ENCODE peak calls at places on chromosomes 6 and 20, in nine cellular contexts. One of them, this sample, is unnamed.

GRCh38 chr6:145042559-145042958 is 692.8 kb downstream of the EPM2A start:
- DNase-seq in AG04450: no peak
- DNase-seq in heart left ventricle: no peak
- DNase-seq in neural progenitor cell: no peak
- DNase-seq in adrenal gland: no peak
- DNase-seq in BJ: no peak
- DNase-seq in dorsolateral prefrontal cortex: no peak
- DNase-seq in progenitor cell of endocrine pancreas: no peak
- DNase-seq in colonic mucosa: no peak
- DNase-seq in this sample: peak

GRCh38 chr6:139982652-139983051 is 608.2 kb upstream of the CITED2 start:
- DNase-seq in progenitor cell of endocrine pancreas: no peak
- DNase-seq in BJ: peak
- DNase-seq in colonic mucosa: no peak
- DNase-seq in dorsolateral prefrontal cortex: no peak
- DNase-seq in heart left ventricle: no peak
- DNase-seq in adrenal gland: no peak
- DNase-seq in neural progenitor cell: peak
- DNase-seq in AG04450: no peak
- DNase-seq in this sample: no peak

GRCh38 chr6:16200231-16200941 is 38.0 kb upstream of the GMPR start:
- DNase-seq in heart left ventricle: no peak
- DNase-seq in BJ: no peak
- DNase-seq in progenitor cell of endocrine pancreas: no peak
- DNase-seq in dorsolateral prefrontal cortex: no peak
- DNase-seq in AG04450: no peak
- DNase-seq in adrenal gland: no peak
- DNase-seq in colonic mucosa: peak
- DNase-seq in neural progenitor cell: no peak
- DNase-seq in this sample: no peak

GRCh38 chr6:76003686-76004085 is 68.8 kb downstream of the IMPG1 start:
- DNase-seq in AG04450: no peak
- DNase-seq in adrenal gland: no peak
- DNase-seq in heart left ventricle: no peak
- DNase-seq in BJ: no peak
- DNase-seq in colonic mucosa: no peak
- DNase-seq in progenitor cell of endocrine pancreas: no peak
- DNase-seq in dorsolateral prefrontal cortex: no peak
- DNase-seq in neural progenitor cell: peak
- DNase-seq in this sample: no peak

GRCh38 chr20:20463933-20464374 is 96.0 kb downstream of the INSM1 start:
- DNase-seq in progenitor cell of endocrine pancreas: no peak
- DNase-seq in colonic mucosa: no peak
- DNase-seq in adrenal gland: no peak
- DNase-seq in AG04450: no peak
- DNase-seq in neural progenitor cell: peak
- DNase-seq in heart left ventricle: no peak
- DNase-seq in dorsolateral prefrontal cortex: peak
- DNase-seq in BJ: no peak
- DNase-seq in this sample: no peak

GRCh38 chr6:131317516-131317915 is 182.2 kb downstream of the AKAP7 start:
- DNase-seq in adrenal gland: no peak
- DNase-seq in progenitor cell of endocrine pancreas: no peak
- DNase-seq in heart left ventricle: no peak
- DNase-seq in colonic mucosa: no peak
- DNase-seq in AG04450: no peak
- DNase-seq in BJ: no peak
- DNase-seq in neural progenitor cell: no peak
- DNase-seq in dorsolateral prefrontal cortex: no peak
- DNase-seq in this sample: no peak

GRCh38 chr6:20416567-20417345 is 15.1 kb downstream of the E2F3 start:
- DNase-seq in progenitor cell of endocrine pancreas: no peak
- DNase-seq in AG04450: no peak
- DNase-seq in adrenal gland: no peak
- DNase-seq in dorsolateral prefrontal cortex: no peak
- DNase-seq in heart left ventricle: no peak
- DNase-seq in BJ: no peak
- DNase-seq in colonic mucosa: no peak
- DNase-seq in neural progenitor cell: peak
- DNase-seq in this sample: no peak

GRCh38 chr6:75409928-75410327 is 83.7 kb downstream of the FILIP1 start:
- DNase-seq in neural progenitor cell: no peak
- DNase-seq in dorsolateral prefrontal cortex: no peak
- DNase-seq in BJ: peak
- DNase-seq in heart left ventricle: no peak
- DNase-seq in AG04450: no peak
- DNase-seq in progenitor cell of endocrine pancreas: no peak
- DNase-seq in colonic mucosa: no peak
- DNase-seq in adrenal gland: no peak
- DNase-seq in this sample: no peak

GRCh38 chr20:44785768-44786167 is 24.6 kb downstream of the RIMS4 start:
- DNase-seq in AG04450: no peak
- DNase-seq in neural progenitor cell: peak
- DNase-seq in colonic mucosa: no peak
- DNase-seq in heart left ventricle: no peak
- DNase-seq in BJ: no peak
- DNase-seq in progenitor cell of endocrine pancreas: no peak
- DNase-seq in dorsolateral prefrontal cortex: no peak
- DNase-seq in adrenal gland: no peak
- DNase-seq in this sample: no peak

GRCh38 chr6:41786451-41787218 is 859 bp upstream of the TOMM6 start:
- DNase-seq in progenitor cell of endocrine pancreas: peak
- DNase-seq in BJ: no peak
- DNase-seq in heart left ventricle: peak
- DNase-seq in colonic mucosa: peak
- DNase-seq in neural progenitor cell: peak
- DNase-seq in adrenal gland: peak
- DNase-seq in dorsolateral prefrontal cortex: peak
- DNase-seq in AG04450: no peak
- DNase-seq in this sample: peak

DNA sequence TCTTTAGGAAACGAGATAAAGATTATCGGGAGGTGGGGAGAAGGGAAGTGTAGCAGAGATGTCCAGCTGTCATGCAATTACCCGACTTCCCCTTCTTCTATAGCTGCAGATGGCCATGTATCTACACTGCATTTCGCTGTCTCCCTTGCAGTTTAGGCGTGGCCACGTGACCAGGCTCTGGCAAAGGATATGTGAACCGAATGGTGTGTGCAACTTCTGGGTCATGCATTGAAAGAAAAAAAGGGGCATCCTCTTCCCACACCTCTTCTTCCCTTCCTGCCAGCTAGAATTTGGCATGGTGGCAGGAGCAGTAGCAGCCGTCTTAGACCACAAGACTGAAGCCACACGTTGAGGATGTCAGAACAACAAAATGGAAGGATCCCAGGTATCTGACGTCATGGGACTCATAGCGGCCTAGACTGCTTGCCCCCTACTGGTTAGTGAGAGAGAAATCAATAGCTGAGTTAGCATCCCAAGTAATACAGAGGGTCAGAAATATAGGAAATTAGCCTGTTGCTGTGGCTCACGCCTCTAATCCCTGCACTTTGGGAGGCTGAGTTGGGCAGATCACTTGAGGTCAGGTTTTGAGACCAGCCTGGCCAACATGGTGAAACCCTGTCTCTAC is 32.8 kb downstream of the TCF15 start:
- DNase-seq in neural progenitor cell: peak
- DNase-seq in colonic mucosa: no peak
- DNase-seq in dorsolateral prefrontal cortex: no peak
- DNase-seq in progenitor cell of endocrine pancreas: no peak
- DNase-seq in BJ: no peak
- DNase-seq in adrenal gland: no peak
- DNase-seq in AG04450: no peak
- DNase-seq in heart left ventricle: no peak
- DNase-seq in this sample: no peak
- TF ChIP-seq CTCF in neural progenitor cell: peak
- TF ChIP-seq CTCF in colonic mucosa: no peak
- TF ChIP-seq CTCF in dorsolateral prefrontal cortex: no peak
- TF ChIP-seq CTCF in progenitor cell of endocrine pancreas: peak
- TF ChIP-seq CTCF in BJ: peak
- TF ChIP-seq CTCF in adrenal gland: no peak
- TF ChIP-seq CTCF in AG04450: peak
- TF ChIP-seq CTCF in heart left ventricle: no peak
- TF ChIP-seq CTCF in this sample: peak

GRCh38 chr20:57625181-57625958 is 5.1 kb upstream of the ZBP1 start:
- DNase-seq in progenitor cell of endocrine pancreas: no peak
- DNase-seq in BJ: no peak
- DNase-seq in heart left ventricle: no peak
- DNase-seq in colonic mucosa: no peak
- DNase-seq in dorsolateral prefrontal cortex: peak
- DNase-seq in adrenal gland: no peak
- DNase-seq in AG04450: no peak
- DNase-seq in neural progenitor cell: no peak
- DNase-seq in this sample: no peak

GRCh38 chr20:57629976-57630525 is 9.8 kb upstream of the ZBP1 start:
- DNase-seq in adrenal gland: no peak
- DNase-seq in dorsolateral prefrontal cortex: peak
- DNase-seq in progenitor cell of endocrine pancreas: no peak
- DNase-seq in colonic mucosa: no peak
- DNase-seq in neural progenitor cell: no peak
- DNase-seq in AG04450: no peak
- DNase-seq in heart left ventricle: no peak
- DNase-seq in BJ: no peak
- DNase-seq in this sample: no peak

GRCh38 chr20:57627339-57627738 is 7.1 kb upstream of the ZBP1 start:
- DNase-seq in neural progenitor cell: no peak
- DNase-seq in adrenal gland: no peak
- DNase-seq in dorsolateral prefrontal cortex: peak
- DNase-seq in heart left ventricle: no peak
- DNase-seq in BJ: no peak
- DNase-seq in progenitor cell of endocrine pancreas: no peak
- DNase-seq in colonic mucosa: no peak
- DNase-seq in AG04450: no peak
- DNase-seq in this sample: no peak

GRCh38 chr20:57625978-57626377 is 5.8 kb upstream of the ZBP1 start:
- DNase-seq in colonic mucosa: no peak
- DNase-seq in progenitor cell of endocrine pancreas: no peak
- DNase-seq in adrenal gland: no peak
- DNase-seq in heart left ventricle: no peak
- DNase-seq in BJ: no peak
- DNase-seq in AG04450: no peak
- DNase-seq in neural progenitor cell: no peak
- DNase-seq in dorsolateral prefrontal cortex: no peak
- DNase-seq in this sample: no peak

GRCh38 chr20:57627972-57628650 is 7.9 kb upstream of the ZBP1 start:
- DNase-seq in heart left ventricle: peak
- DNase-seq in dorsolateral prefrontal cortex: peak
- DNase-seq in BJ: no peak
- DNase-seq in progenitor cell of endocrine pancreas: no peak
- DNase-seq in colonic mucosa: no peak
- DNase-seq in neural progenitor cell: no peak
- DNase-seq in AG04450: no peak
- DNase-seq in adrenal gland: peak
- DNase-seq in this sample: no peak
- TF ChIP-seq CTCF in heart left ventricle: no peak
- TF ChIP-seq CTCF in dorsolateral prefrontal cortex: no peak
- TF ChIP-seq CTCF in BJ: no peak
- TF ChIP-seq CTCF in progenitor cell of endocrine pancreas: no peak
- TF ChIP-seq CTCF in colonic mucosa: no peak
- TF ChIP-seq CTCF in neural progenitor cell: no peak
- TF ChIP-seq CTCF in AG04450: no peak
- TF ChIP-seq CTCF in adrenal gland: no peak
- TF ChIP-seq CTCF in this sample: no peak

GRCh38 chr6:138402833-138403187 is 1.2 kb upstream of the HEBP2 start:
- DNase-seq in progenitor cell of endocrine pancreas: no peak
- DNase-seq in heart left ventricle: no peak
- DNase-seq in dorsolateral prefrontal cortex: no peak
- DNase-seq in colonic mucosa: no peak
- DNase-seq in adrenal gland: no peak
- DNase-seq in BJ: no peak
- DNase-seq in neural progenitor cell: no peak
- DNase-seq in AG04450: no peak
- DNase-seq in this sample: no peak

GRCh38 chr6:138404666-138405337 is 779 bp downstream of the HEBP2 start:
- DNase-seq in colonic mucosa: peak
- DNase-seq in BJ: no peak
- DNase-seq in heart left ventricle: peak
- DNase-seq in AG04450: no peak
- DNase-seq in adrenal gland: peak
- DNase-seq in progenitor cell of endocrine pancreas: no peak
- DNase-seq in dorsolateral prefrontal cortex: no peak
- DNase-seq in neural progenitor cell: no peak
- DNase-seq in this sample: no peak

GRCh38 chr6:138401960-138402832 is 1.8 kb upstream of the HEBP2 start:
- DNase-seq in BJ: no peak
- DNase-seq in dorsolateral prefrontal cortex: no peak
- DNase-seq in colonic mucosa: no peak
- DNase-seq in heart left ventricle: no peak
- DNase-seq in neural progenitor cell: no peak
- DNase-seq in AG04450: no peak
- DNase-seq in progenitor cell of endocrine pancreas: no peak
- DNase-seq in adrenal gland: no peak
- DNase-seq in this sample: no peak

GRCh38 chr6:138403801-138404665 is at the start of gene HEBP2:
- DNase-seq in AG04450: no peak
- DNase-seq in dorsolateral prefrontal cortex: peak
- DNase-seq in colonic mucosa: peak
- DNase-seq in progenitor cell of endocrine pancreas: peak
- DNase-seq in neural progenitor cell: peak
- DNase-seq in BJ: no peak
- DNase-seq in heart left ventricle: peak
- DNase-seq in adrenal gland: peak
- DNase-seq in this sample: peak

GRCh38 chr6:138403324-138403800 is 661 bp upstream of the HEBP2 start:
- DNase-seq in AG04450: no peak
- DNase-seq in BJ: no peak
- DNase-seq in dorsolateral prefrontal cortex: no peak
- DNase-seq in heart left ventricle: peak
- DNase-seq in neural progenitor cell: peak
- DNase-seq in progenitor cell of endocrine pancreas: peak
- DNase-seq in colonic mucosa: peak
- DNase-seq in adrenal gland: peak
- DNase-seq in this sample: peak
- TF ChIP-seq CTCF in AG04450: peak
- TF ChIP-seq CTCF in BJ: peak
- TF ChIP-seq CTCF in dorsolateral prefrontal cortex: no peak
- TF ChIP-seq CTCF in heart left ventricle: no peak
- TF ChIP-seq CTCF in neural progenitor cell: peak
- TF ChIP-seq CTCF in progenitor cell of endocrine pancreas: peak
- TF ChIP-seq CTCF in colonic mucosa: no peak
- TF ChIP-seq CTCF in adrenal gland: no peak
- TF ChIP-seq CTCF in this sample: no peak

DNA sequence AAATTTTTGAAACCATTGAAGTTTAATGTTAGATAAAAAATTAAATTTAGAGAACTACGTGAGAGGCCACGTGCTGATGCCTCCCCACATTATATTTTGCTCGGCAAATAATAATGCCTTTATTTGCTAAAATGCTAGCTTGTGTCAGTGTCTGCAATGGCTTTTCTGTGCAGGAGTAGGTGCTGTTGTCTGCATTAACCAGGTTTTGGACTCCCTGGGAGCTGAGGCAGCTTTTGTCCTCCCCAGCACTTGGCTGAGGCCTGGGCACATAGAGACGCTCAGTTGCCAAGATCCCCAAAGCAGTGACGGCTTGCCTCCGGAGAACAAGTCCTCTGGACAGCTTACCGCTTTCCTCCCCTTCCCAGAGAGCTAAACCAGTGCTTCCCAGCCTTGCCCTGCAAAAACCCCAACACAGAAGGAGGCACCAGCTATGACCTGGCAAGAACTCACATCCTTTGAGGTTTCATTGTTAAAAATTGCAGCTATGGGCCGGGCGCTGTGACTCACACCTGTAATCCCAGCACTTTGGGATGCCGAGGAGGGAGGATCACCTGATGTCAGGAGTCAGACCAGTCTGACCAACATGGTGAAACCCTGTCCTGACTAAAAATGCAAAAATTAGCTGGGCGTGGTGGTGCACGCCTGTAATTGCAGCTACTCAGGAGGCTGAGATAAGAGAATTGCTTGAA is 59.9 kb downstream of the KAT14 start:
- DNase-seq in neural progenitor cell: no peak
- DNase-seq in AG04450: no peak
- DNase-seq in progenitor cell of endocrine pancreas: no peak
- DNase-seq in colonic mucosa: no peak
- DNase-seq in heart left ventricle: no peak
- DNase-seq in dorsolateral prefrontal cortex: no peak
- DNase-seq in BJ: no peak
- DNase-seq in adrenal gland: no peak
- DNase-seq in this sample: peak
- TF ChIP-seq CTCF in neural progenitor cell: no peak
- TF ChIP-seq CTCF in AG04450: no peak
- TF ChIP-seq CTCF in progenitor cell of endocrine pancreas: no peak
- TF ChIP-seq CTCF in colonic mucosa: no peak
- TF ChIP-seq CTCF in heart left ventricle: no peak
- TF ChIP-seq CTCF in dorsolateral prefrontal cortex: no peak
- TF ChIP-seq CTCF in BJ: no peak
- TF ChIP-seq CTCF in adrenal gland: no peak
- TF ChIP-seq CTCF in this sample: no peak

This sample was measured in Calu3.